ENCODE peak calls at places on chromosome 5, in six cellular contexts. One of them, this sample, is unnamed.

GRCh38 chr5:78320461-78320860 is 26.0 kb upstream of the AP3B1 start:
- DNase-seq in GM12878: no peak
- DNase-seq in K562: no peak
- DNase-seq in A549: no peak
- DNase-seq in HepG2: peak
- DNase-seq in IMR-90: peak
- DNase-seq in this sample: peak

GRCh38 chr5:31133488-31133887 is 60.0 kb upstream of the CDH6 start:
- DNase-seq in GM12878: no peak
- DNase-seq in K562: no peak
- DNase-seq in A549: no peak
- DNase-seq in HepG2: no peak
- DNase-seq in IMR-90: peak
- DNase-seq in this sample: no peak

GRCh38 chr5:179268399-179268952 is 76.8 kb downstream of the ADAMTS2 start:
- DNase-seq in GM12878: no peak
- DNase-seq in K562: no peak
- DNase-seq in A549: no peak
- DNase-seq in HepG2: peak
- DNase-seq in IMR-90: no peak
- DNase-seq in this sample: peak

GRCh38 chr5:354581-355378 is 33.3 kb downstream of the AHRR start:
- DNase-seq in GM12878: no peak
- DNase-seq in K562: no peak
- DNase-seq in A549: no peak
- DNase-seq in HepG2: no peak
- DNase-seq in IMR-90: no peak
- DNase-seq in this sample: no peak

GRCh38 chr5:91139572-91140200 is 243.4 kb downstream of the ARRDC3 start:
- DNase-seq in GM12878: no peak
- DNase-seq in K562: no peak
- DNase-seq in A549: no peak
- DNase-seq in HepG2: no peak
- DNase-seq in IMR-90: peak
- DNase-seq in this sample: no peak

GRCh38 chr5:181186902-181187499 is 18.0 kb downstream of the TRIM7 start:
- DNase-seq in GM12878: no peak
- DNase-seq in K562: no peak
- DNase-seq in A549: no peak
- DNase-seq in HepG2: no peak
- DNase-seq in IMR-90: no peak
- DNase-seq in this sample: no peak

GRCh38 chr5:114238771-114239313 is 123.0 kb upstream of the KCNN2 start:
- DNase-seq in GM12878: no peak
- DNase-seq in K562: no peak
- DNase-seq in A549: no peak
- DNase-seq in HepG2: no peak
- DNase-seq in IMR-90: peak
- DNase-seq in this sample: no peak

GRCh38 chr5:165620394-165620793 is 2115.0 kb downstream of the MAT2B start:
- DNase-seq in GM12878: no peak
- DNase-seq in K562: no peak
- DNase-seq in A549: no peak
- DNase-seq in HepG2: no peak
- DNase-seq in IMR-90: peak
- DNase-seq in this sample: no peak

GRCh38 chr5:14305045-14305444 is 161.9 kb downstream of the TRIO start:
- DNase-seq in GM12878: no peak
- DNase-seq in K562: no peak
- DNase-seq in A549: no peak
- DNase-seq in HepG2: no peak
- DNase-seq in IMR-90: peak
- DNase-seq in this sample: no peak

GRCh38 chr5:165187815-165188214 is 1682.4 kb downstream of the MAT2B start:
- DNase-seq in GM12878: no peak
- DNase-seq in K562: no peak
- DNase-seq in A549: no peak
- DNase-seq in HepG2: no peak
- DNase-seq in IMR-90: no peak
- DNase-seq in this sample: no peak

GRCh38 chr5:54171645-54172384 is 138.6 kb downstream of the ARL15 start:
- DNase-seq in GM12878: no peak
- DNase-seq in K562: no peak
- DNase-seq in A549: no peak
- DNase-seq in HepG2: no peak
- DNase-seq in IMR-90: peak
- DNase-seq in this sample: no peak

GRCh38 chr5:83551826-83552225 is 80.3 kb downstream of the VCAN start:
- DNase-seq in GM12878: no peak
- DNase-seq in K562: no peak
- DNase-seq in A549: no peak
- DNase-seq in HepG2: no peak
- DNase-seq in IMR-90: peak
- DNase-seq in this sample: no peak

GRCh38 chr5:73960023-73960422 is 334.0 kb downstream of the ARHGEF28 start:
- DNase-seq in GM12878: no peak
- DNase-seq in K562: no peak
- DNase-seq in A549: no peak
- DNase-seq in HepG2: no peak
- DNase-seq in IMR-90: no peak
- DNase-seq in this sample: no peak

GRCh38 chr5:117094114-117094815 is 519.6 kb upstream of the SEMA6A start:
- DNase-seq in GM12878: no peak
- DNase-seq in K562: no peak
- DNase-seq in A549: no peak
- DNase-seq in HepG2: no peak
- DNase-seq in IMR-90: no peak
- DNase-seq in this sample: no peak

GRCh38 chr5:172793577-172794488 is 22.8 kb upstream of the DUSP1 start:
- DNase-seq in GM12878: no peak
- DNase-seq in K562: no peak
- DNase-seq in A549: no peak
- DNase-seq in HepG2: peak
- DNase-seq in IMR-90: peak
- DNase-seq in this sample: no peak

GRCh38 chr5:113546711-113547159 is 33.2 kb downstream of the YTHDC2 start:
- DNase-seq in GM12878: no peak
- DNase-seq in K562: no peak
- DNase-seq in A549: no peak
- DNase-seq in HepG2: no peak
- DNase-seq in IMR-90: peak
- DNase-seq in this sample: no peak

GRCh38 chr5:1320436-1321344 is 24.2 kb downstream of the CLPTM1L start:
- DNase-seq in GM12878: no peak
- DNase-seq in K562: no peak
- DNase-seq in A549: no peak
- DNase-seq in HepG2: no peak
- DNase-seq in IMR-90: no peak
- DNase-seq in this sample: no peak

GRCh38 chr5:68343421-68343826 is 127.9 kb downstream of the PIK3R1 start:
- DNase-seq in GM12878: peak
- DNase-seq in K562: peak
- DNase-seq in A549: peak
- DNase-seq in HepG2: no peak
- DNase-seq in IMR-90: peak
- DNase-seq in this sample: no peak

GRCh38 chr5:162565-163337 is 28.5 kb upstream of the LRRC14B start:
- DNase-seq in GM12878: no peak
- DNase-seq in K562: no peak
- DNase-seq in A549: no peak
- DNase-seq in HepG2: no peak
- DNase-seq in IMR-90: no peak
- DNase-seq in this sample: no peak

GRCh38 chr5:41835625-41836024 is 34.6 kb downstream of the OXCT1 start:
- DNase-seq in GM12878: no peak
- DNase-seq in K562: no peak
- DNase-seq in A549: no peak
- DNase-seq in HepG2: no peak
- DNase-seq in IMR-90: peak
- DNase-seq in this sample: peak

GRCh38 chr5:147782053-147783028 is at the start of gene JAKMIP2:
- DNase-seq in GM12878: peak
- DNase-seq in K562: peak
- DNase-seq in A549: no peak
- DNase-seq in HepG2: no peak
- DNase-seq in IMR-90: peak
- DNase-seq in this sample: peak

GRCh38 chr5:149141957-149142851 is 911 bp downstream of the ABLIM3 start:
- DNase-seq in GM12878: no peak
- DNase-seq in K562: no peak
- DNase-seq in A549: no peak
- DNase-seq in HepG2: no peak
- DNase-seq in IMR-90: peak
- DNase-seq in this sample: peak

GRCh38 chr5:61004448-61004847 is 59.4 kb downstream of the NDUFAF2 start:
- DNase-seq in GM12878: no peak
- DNase-seq in K562: no peak
- DNase-seq in A549: no peak
- DNase-seq in HepG2: no peak
- DNase-seq in IMR-90: peak
- DNase-seq in this sample: no peak

GRCh38 chr5:99019254-99019653 is 90.4 kb upstream of the CHD1 start:
- DNase-seq in GM12878: no peak
- DNase-seq in K562: no peak
- DNase-seq in A549: no peak
- DNase-seq in HepG2: no peak
- DNase-seq in IMR-90: no peak
- DNase-seq in this sample: no peak

GRCh38 chr5:371811-372555 is 50.5 kb downstream of the AHRR start:
- DNase-seq in GM12878: no peak
- DNase-seq in K562: no peak
- DNase-seq in A549: no peak
- DNase-seq in HepG2: no peak
- DNase-seq in IMR-90: no peak
- DNase-seq in this sample: peak

GRCh38 chr5:1789838-1790462 is 9.7 kb downstream of the MRPL36 start:
- DNase-seq in GM12878: no peak
- DNase-seq in K562: no peak
- DNase-seq in A549: no peak
- DNase-seq in HepG2: no peak
- DNase-seq in IMR-90: peak
- DNase-seq in this sample: no peak

DNA sequence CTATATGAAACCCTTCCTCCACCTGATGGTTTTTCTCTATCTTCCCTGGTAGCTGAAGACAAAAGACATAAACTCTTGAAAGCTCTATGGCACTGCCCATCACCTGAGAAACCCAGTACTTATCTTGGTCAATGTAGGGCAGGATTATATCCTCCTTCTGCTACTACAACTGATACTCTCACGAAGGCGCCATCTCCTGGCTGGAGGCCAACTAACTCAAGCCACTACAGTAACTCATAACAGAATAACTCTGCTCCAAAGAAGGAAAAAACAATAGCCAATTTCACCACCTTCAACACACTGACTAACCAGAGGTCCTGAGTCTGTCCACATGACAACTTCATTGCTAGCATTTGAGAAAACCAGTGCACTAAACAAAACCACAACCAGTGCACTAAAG is 409.2 kb downstream of the CETN3 start:
- DNase-seq in GM12878: no peak
- DNase-seq in K562: no peak
- DNase-seq in A549: no peak
- DNase-seq in HepG2: no peak
- DNase-seq in IMR-90: no peak
- DNase-seq in this sample: no peak
- TF ChIP-seq CTCF in GM12878: no peak
- TF ChIP-seq CTCF in K562: no peak
- TF ChIP-seq CTCF in A549: no peak
- TF ChIP-seq CTCF in HepG2: no peak
- TF ChIP-seq CTCF in IMR-90: no peak
- TF ChIP-seq CTCF in this sample: no peak

GRCh38 chr5:17129093-17129492 is 88.3 kb upstream of the BASP1 start:
- DNase-seq in GM12878: no peak
- DNase-seq in K562: no peak
- DNase-seq in A549: no peak
- DNase-seq in HepG2: no peak
- DNase-seq in IMR-90: no peak
- DNase-seq in this sample: no peak

GRCh38 chr5:17123785-17124184 is 93.6 kb upstream of the BASP1 start:
- DNase-seq in GM12878: no peak
- DNase-seq in K562: no peak
- DNase-seq in A549: no peak
- DNase-seq in HepG2: no peak
- DNase-seq in IMR-90: no peak
- DNase-seq in this sample: no peak

GRCh38 chr5:17123010-17123409 is 94.4 kb upstream of the BASP1 start:
- DNase-seq in GM12878: no peak
- DNase-seq in K562: no peak
- DNase-seq in A549: no peak
- DNase-seq in HepG2: no peak
- DNase-seq in IMR-90: no peak
- DNase-seq in this sample: no peak

GRCh38 chr5:17132444-17133083 is 84.9 kb upstream of the BASP1 start:
- DNase-seq in GM12878: no peak
- DNase-seq in K562: peak
- DNase-seq in A549: peak
- DNase-seq in HepG2: no peak
- DNase-seq in IMR-90: peak
- DNase-seq in this sample: peak

GRCh38 chr5:17127743-17128231 is 89.6 kb upstream of the BASP1 start:
- DNase-seq in GM12878: no peak
- DNase-seq in K562: no peak
- DNase-seq in A549: peak
- DNase-seq in HepG2: no peak
- DNase-seq in IMR-90: peak
- DNase-seq in this sample: no peak
- TF ChIP-seq USF2 in GM12878: no peak
- TF ChIP-seq USF2 in K562: no peak
- TF ChIP-seq USF2 in A549: no peak
- TF ChIP-seq USF2 in HepG2: no peak
- TF ChIP-seq USF2 in IMR-90: no peak
- TF ChIP-seq USF2 in this sample: no peak

GRCh38 chr5:37436146-37436934 is 57.2 kb downstream of the WDR70 start:
- DNase-seq in GM12878: no peak
- DNase-seq in K562: no peak
- DNase-seq in A549: no peak
- DNase-seq in HepG2: no peak
- DNase-seq in IMR-90: no peak
- DNase-seq in this sample: no peak
- TF ChIP-seq RFX5 in GM12878: no peak
- TF ChIP-seq RFX5 in K562: no peak
- TF ChIP-seq RFX5 in A549: no peak
- TF ChIP-seq RFX5 in HepG2: no peak
- TF ChIP-seq RFX5 in IMR-90: no peak
- TF ChIP-seq RFX5 in this sample: no peak

DNA sequence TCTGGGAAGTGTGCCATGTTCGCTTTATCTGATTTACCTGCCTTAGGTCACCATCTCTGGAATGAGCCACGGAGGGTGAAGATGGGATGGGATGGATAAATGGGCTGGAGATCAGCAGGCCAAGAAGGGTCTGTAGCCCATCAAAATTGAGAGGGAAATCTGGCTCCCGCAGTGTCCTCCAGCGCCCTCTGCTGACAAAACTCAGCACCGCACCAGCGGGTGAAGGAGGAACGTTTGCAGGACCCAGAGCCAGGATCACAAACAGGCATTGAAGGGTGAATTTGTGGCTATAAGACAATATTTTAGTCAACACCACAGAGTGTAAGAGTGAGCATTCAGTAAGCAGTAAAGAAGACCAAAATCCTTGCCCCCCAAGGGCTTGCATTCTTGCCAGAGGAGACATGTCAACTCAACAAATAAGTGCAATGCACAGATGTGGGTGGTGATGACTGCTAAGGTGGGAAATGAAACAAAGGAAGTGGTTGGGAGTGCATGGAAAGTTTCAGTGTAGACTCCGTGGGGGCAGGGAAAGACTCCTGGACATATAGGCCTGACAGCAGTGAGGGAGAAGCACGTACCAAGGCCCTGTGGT is 124.4 kb downstream of the TENT4A start:
- DNase-seq in GM12878: no peak
- DNase-seq in K562: peak
- DNase-seq in A549: peak
- DNase-seq in HepG2: no peak
- DNase-seq in IMR-90: no peak
- DNase-seq in this sample: peak
- TF ChIP-seq CTCF in GM12878: peak
- TF ChIP-seq CTCF in K562: peak
- TF ChIP-seq CTCF in A549: peak
- TF ChIP-seq CTCF in HepG2: peak
- TF ChIP-seq CTCF in IMR-90: peak
- TF ChIP-seq CTCF in this sample: peak

This sample was measured in SK-N-SH.